ENCODE peak calls at places on chromosomes 13 and 19, in five cellular contexts. C, U, B, M and S are unnamed samples.

GRCh38 chr13:109733550-109733949 is 52.8 kb downstream of the IRS2 start:
- DNase-seq in M (no peak), U (no peak), B (no peak), C (no peak), S (no peak)

GRCh38 chr13:79781829-79782540 is 301.0 kb downstream of the NDFIP2 start:
- DNase-seq in B (no peak), M (no peak), U (no peak), C (no peak), S (no peak)

GRCh38 chr13:93867481-93867880 is 612.0 kb downstream of the DCT start:
- DNase-seq in C (no peak), M (no peak), U (no peak), B (no peak), S (no peak)

GRCh38 chr19:30406220-30406944 is 34.2 kb downstream of the ZNF536 start:
- DNase-seq in B (no peak), M (peak; percentile 54), C (peak; percentile 58), U (peak; percentile 70), S (no peak)

GRCh38 chr13:31982124-31982523 is 49.5 kb upstream of the FRY start:
- DNase-seq in U (no peak), B (no peak), M (no peak), C (no peak), S (no peak)

GRCh38 chr19:6767357-6768235 is at the start of gene SH2D3A:
- DNase-seq in U (peak; percentile 79), M (peak; percentile 92), B (peak; percentile 92), C (peak; percentile 96), S (peak; percentile 96)

GRCh38 chr19:3323704-3324103 is 42.7 kb upstream of the NFIC start:
- DNase-seq in B (no peak), C (no peak), U (no peak), M (no peak), S (no peak)

GRCh38 chr13:30108913-30109237 is 198.5 kb downstream of the KATNAL1 start:
- DNase-seq in M (no peak), C (no peak), B (no peak), U (no peak), S (peak; percentile 92)

GRCh38 chr19:33296473-33297060 is 5.8 kb downstream of the CEBPA start:
- DNase-seq in U (no peak), C (no peak), M (peak; percentile 0), B (no peak), S (no peak)

GRCh38 chr19:31315621-31316011 is 33.6 kb downstream of the TSHZ3 start:
- DNase-seq in M (no peak), B (no peak), C (no peak), U (no peak), S (no peak)

GRCh38 chr19:42196011-42197001 is 21.2 kb downstream of the DEDD2 start:
- DNase-seq in U (no peak), M (no peak), C (no peak), B (no peak), S (no peak)

GRCh38 chr19:370641-371330 is 26.2 kb upstream of the MIER2 start:
- DNase-seq in C (no peak), M (no peak), B (no peak), U (no peak), S (no peak)
- H3K27me3 ChIP-seq in C (no peaks in the 10 kb centered on the region), M (no peaks in the 10 kb centered on the region), B (no peaks in the 10 kb centered on the region), U (no peaks in the 10 kb centered on the region), S (peaks cover 90% of the 10 kb centered on the region)

GRCh38 chr13:42651936-42652641 is 78.1 kb downstream of the TNFSF11 start:
- DNase-seq in C (no peak), U (no peak), B (no peak), M (no peak), S (no peak)
- H3K27ac ChIP-seq in C (no peak overlapping the region), U (no peak overlapping the region), B (no peak overlapping the region), M (no peak overlapping the region), S (no peak overlapping the region)

DNA sequence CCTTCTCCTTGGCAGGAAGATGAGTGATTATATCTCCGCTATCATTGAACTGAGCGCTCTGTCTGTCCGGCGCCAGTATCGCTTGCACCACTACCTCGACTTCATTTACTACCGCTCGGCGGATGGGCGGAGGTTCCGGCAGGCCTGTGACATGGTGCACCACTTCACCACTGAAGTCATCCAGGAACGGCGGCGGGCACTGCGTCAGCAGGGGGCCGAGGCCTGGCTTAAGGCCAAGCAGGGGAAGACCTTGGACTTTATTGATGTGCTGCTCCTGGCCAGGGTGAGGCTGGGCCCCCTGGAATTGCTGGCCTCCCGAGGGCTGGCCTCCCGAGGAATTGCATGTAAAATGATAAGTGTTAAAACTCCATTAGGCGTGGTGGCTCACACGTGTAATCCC is 32.1 kb downstream of the CYP4F22 start:
- DNase-seq in C (no peak), U (no peak), M (no peak), B (no peak), S (no peak)
- H3K27me3 ChIP-seq in C (no peaks in the 10 kb centered on the region), U (no peaks in the 10 kb centered on the region), M (no peaks in the 10 kb centered on the region), B (no peaks in the 10 kb centered on the region), S (no peaks in the 10 kb centered on the region)

GRCh38 chr13:25881136-25881926 is 170.5 kb downstream of the SHISA2 start:
- DNase-seq in M (no peak), C (no peak), B (no peak), U (no peak), S (no peak)
- H3K27ac ChIP-seq in M (no peak overlapping the region), C (peak overlapping the region; percentile 82), B (no peak overlapping the region), U (no peak overlapping the region), S (no peak overlapping the region)